ENCODE peak calls at places on chromosomes 6 and 20, in six cellular contexts. One of them, this sample, is unnamed.

GRCh38 chr6:166987930-166988329 is 11.3 kb upstream of the CEP43 start:
- DNase-seq in NCI-H345: no peak
- DNase-seq in SK-MEL-5: no peak
- DNase-seq in SK-N-SH: no peak
- DNase-seq in AG08395: no peak
- DNase-seq in fibroblast of mammary gland: no peak
- DNase-seq in this sample: no peak

GRCh38 chr6:88612631-88613030 is 350.8 kb downstream of the RNGTT start:
- DNase-seq in NCI-H345: no peak
- DNase-seq in SK-MEL-5: no peak
- DNase-seq in SK-N-SH: no peak
- DNase-seq in AG08395: no peak
- DNase-seq in fibroblast of mammary gland: no peak
- DNase-seq in this sample: no peak

GRCh38 chr6:133608620-133609019 is 280.3 kb upstream of the TCF21 start:
- DNase-seq in NCI-H345: no peak
- DNase-seq in SK-MEL-5: no peak
- DNase-seq in SK-N-SH: no peak
- DNase-seq in AG08395: no peak
- DNase-seq in fibroblast of mammary gland: no peak
- DNase-seq in this sample: no peak

GRCh38 chr20:48019496-48019895 is 234.2 kb upstream of the SULF2 start:
- DNase-seq in NCI-H345: no peak
- DNase-seq in SK-MEL-5: no peak
- DNase-seq in SK-N-SH: no peak
- DNase-seq in AG08395: no peak
- DNase-seq in fibroblast of mammary gland: peak
- DNase-seq in this sample: no peak

GRCh38 chr6:152298055-152298647 is 339.0 kb downstream of the SYNE1 start:
- DNase-seq in NCI-H345: no peak
- DNase-seq in SK-MEL-5: no peak
- DNase-seq in SK-N-SH: no peak
- DNase-seq in AG08395: no peak
- DNase-seq in fibroblast of mammary gland: no peak
- DNase-seq in this sample: no peak

GRCh38 chr20:5268449-5268848 is 48.3 kb downstream of the PROKR2 start:
- DNase-seq in NCI-H345: no peak
- DNase-seq in SK-MEL-5: no peak
- DNase-seq in SK-N-SH: no peak
- DNase-seq in AG08395: no peak
- DNase-seq in fibroblast of mammary gland: no peak
- DNase-seq in this sample: no peak

GRCh38 chr6:119129148-119129967 is 50.9 kb upstream of the FAM184A start:
- DNase-seq in NCI-H345: peak
- DNase-seq in SK-MEL-5: peak
- DNase-seq in SK-N-SH: peak
- DNase-seq in AG08395: peak
- DNase-seq in fibroblast of mammary gland: peak
- DNase-seq in this sample: peak

GRCh38 chr6:142088858-142089216 is 43.9 kb upstream of the GJE1 start:
- DNase-seq in NCI-H345: peak
- DNase-seq in SK-MEL-5: peak
- DNase-seq in SK-N-SH: peak
- DNase-seq in AG08395: peak
- DNase-seq in fibroblast of mammary gland: peak
- DNase-seq in this sample: peak

GRCh38 chr6:53513519-53513966 is 31.4 kb downstream of the GCLC start:
- DNase-seq in NCI-H345: no peak
- DNase-seq in SK-MEL-5: no peak
- DNase-seq in SK-N-SH: no peak
- DNase-seq in AG08395: no peak
- DNase-seq in fibroblast of mammary gland: no peak
- DNase-seq in this sample: no peak

GRCh38 chr6:125095501-125096301 is 57.9 kb upstream of the TPD52L1 start:
- DNase-seq in NCI-H345: no peak
- DNase-seq in SK-MEL-5: no peak
- DNase-seq in SK-N-SH: no peak
- DNase-seq in AG08395: peak
- DNase-seq in fibroblast of mammary gland: peak
- DNase-seq in this sample: peak

GRCh38 chr20:2237059-2237458 is 58.7 kb upstream of the TGM3 start:
- DNase-seq in NCI-H345: no peak
- DNase-seq in SK-MEL-5: no peak
- DNase-seq in SK-N-SH: no peak
- DNase-seq in AG08395: peak
- DNase-seq in fibroblast of mammary gland: peak
- DNase-seq in this sample: peak

GRCh38 chr6:135250751-135251356 is 69.7 kb downstream of the MYB start:
- DNase-seq in NCI-H345: peak
- DNase-seq in SK-MEL-5: no peak
- DNase-seq in SK-N-SH: no peak
- DNase-seq in AG08395: no peak
- DNase-seq in fibroblast of mammary gland: no peak
- DNase-seq in this sample: no peak

GRCh38 chr6:7155871-7156579 is 48.3 kb downstream of the RREB1 start:
- DNase-seq in NCI-H345: no peak
- DNase-seq in SK-MEL-5: no peak
- DNase-seq in SK-N-SH: no peak
- DNase-seq in AG08395: no peak
- DNase-seq in fibroblast of mammary gland: no peak
- DNase-seq in this sample: no peak

GRCh38 chr6:168035661-168036616 is 38.5 kb downstream of the KIF25 start:
- DNase-seq in NCI-H345: no peak
- DNase-seq in SK-MEL-5: peak
- DNase-seq in SK-N-SH: peak
- DNase-seq in AG08395: peak
- DNase-seq in fibroblast of mammary gland: peak
- DNase-seq in this sample: peak

GRCh38 chr6:42571611-42572342 is 7.9 kb downstream of the UBR2 start:
- DNase-seq in NCI-H345: no peak
- DNase-seq in SK-MEL-5: no peak
- DNase-seq in SK-N-SH: no peak
- DNase-seq in AG08395: no peak
- DNase-seq in fibroblast of mammary gland: no peak
- DNase-seq in this sample: no peak

GRCh38 chr20:621115-621756 is 11.1 kb upstream of the TCF15 start:
- DNase-seq in NCI-H345: no peak
- DNase-seq in SK-MEL-5: no peak
- DNase-seq in SK-N-SH: no peak
- DNase-seq in AG08395: peak
- DNase-seq in fibroblast of mammary gland: peak
- DNase-seq in this sample: no peak

GRCh38 chr6:12160350-12160749 is 129.8 kb upstream of the EDN1 start:
- DNase-seq in NCI-H345: no peak
- DNase-seq in SK-MEL-5: no peak
- DNase-seq in SK-N-SH: no peak
- DNase-seq in AG08395: peak
- DNase-seq in fibroblast of mammary gland: peak
- DNase-seq in this sample: peak

GRCh38 chr6:46221221-46221793 is 50.5 kb upstream of the ENPP5 start:
- DNase-seq in NCI-H345: peak
- DNase-seq in SK-MEL-5: peak
- DNase-seq in SK-N-SH: no peak
- DNase-seq in AG08395: peak
- DNase-seq in fibroblast of mammary gland: peak
- DNase-seq in this sample: peak

This sample was measured in fibroblast of pulmonary artery.